ENCODE peak calls at places on chromosome 20, in ten cellular contexts. F is fibroblast of lung, I is GM23338, L is mammary epithelial cell, Z is adrenal gland, T is H1, Q is astrocyte of the cerebellum, H is psoas muscle, C is foreskin fibroblast, N is fibroblast of pulmonary artery. K is an unnamed sample.

GRCh38 chr20:341682-342081 is 5.2 kb upstream of the NRSN2 start:
- DNase-seq in T (no peak), F (peak), H (no peak), C (peak), N (peak), I (no peak), Z (peak), L (peak), Q (no peak), K (peak)

GRCh38 chr20:46606817-46607190 is 44.5 kb downstream of the SLC13A3 start:
- DNase-seq in N (no peak), C (no peak), Z (no peak), T (no peak), L (no peak), I (no peak), H (no peak), F (no peak), Q (no peak), K (no peak)

GRCh38 chr20:34069341-34070078 is 42.5 kb downstream of the EIF2S2 start:
- DNase-seq in C (peak), L (peak), T (peak), F (peak), Z (peak), N (peak), Q (peak), H (peak), I (peak), K (peak)

GRCh38 chr20:32893878-32894483 is 35.3 kb downstream of the EFCAB8 start:
- DNase-seq in T (peak), N (peak), C (no peak), Z (peak), I (peak), Q (no peak), H (no peak), F (peak), L (no peak), K (peak)

GRCh38 chr20:4465855-4466545 is 255.7 kb upstream of the PRND start:
- DNase-seq in F (peak), H (no peak), T (no peak), C (no peak), N (no peak), I (no peak), Q (no peak), Z (no peak), L (no peak), K (no peak)

GRCh38 chr20:48839083-48839482 is 11.3 kb upstream of the PREX1 start:
- DNase-seq in F (no peak), I (no peak), C (no peak), T (no peak), Z (no peak), Q (no peak), L (no peak), H (no peak), N (no peak), K (no peak)

GRCh38 chr20:15965165-15965564 is 608.1 kb downstream of the KIF16B start:
- DNase-seq in C (no peak), F (no peak), I (no peak), Z (no peak), H (no peak), N (no peak), L (peak), Q (no peak), T (no peak), K (no peak)

GRCh38 chr20:48617481-48617880 is 210.3 kb downstream of the PREX1 start:
- DNase-seq in C (no peak), Q (no peak), N (no peak), Z (no peak), I (no peak), L (no peak), T (no peak), H (peak), F (no peak), K (no peak)

GRCh38 chr20:13022401-13023170 is 13.8 kb downstream of the SPTLC3 start:
- DNase-seq in N (peak), I (no peak), T (no peak), Z (no peak), H (no peak), L (peak), Q (no peak), C (peak), F (peak), K (peak)

GRCh38 chr20:57705103-57705899 is 4.5 kb downstream of the PMEPA1 start:
- DNase-seq in T (no peak), Z (no peak), Q (no peak), I (no peak), F (no peak), H (no peak), L (no peak), N (no peak), C (no peak), K (no peak)

GRCh38 chr20:57709823-57710799 is at the start of gene PMEPA1:
- DNase-seq in H (peak), C (peak), Z (peak), F (peak), L (peak), T (peak), Q (peak), I (peak), N (peak), K (peak)

GRCh38 chr20:57708694-57709673 is 831 bp downstream of the PMEPA1 start:
- DNase-seq in F (no peak), H (peak), Z (peak), T (no peak), I (no peak), L (no peak), C (no peak), N (peak), Q (no peak), K (peak)

GRCh38 chr20:57707320-57707719 is 2.5 kb downstream of the PMEPA1 start:
- DNase-seq in Z (no peak), N (no peak), Q (no peak), I (no peak), C (no peak), T (no peak), H (no peak), F (no peak), L (no peak), K (no peak)

GRCh38 chr20:57707849-57708693 is 1.7 kb downstream of the PMEPA1 start:
- DNase-seq in I (no peak), Z (no peak), L (no peak), N (no peak), H (no peak), Q (no peak), T (no peak), F (no peak), C (no peak), K (peak)
- H3K4me3 ChIP-seq in I (peak), Z (no peak), L (peak), N (peak), H (peak), Q (peak), T (peak), F (peak), C (peak), K (peak)

DNA sequence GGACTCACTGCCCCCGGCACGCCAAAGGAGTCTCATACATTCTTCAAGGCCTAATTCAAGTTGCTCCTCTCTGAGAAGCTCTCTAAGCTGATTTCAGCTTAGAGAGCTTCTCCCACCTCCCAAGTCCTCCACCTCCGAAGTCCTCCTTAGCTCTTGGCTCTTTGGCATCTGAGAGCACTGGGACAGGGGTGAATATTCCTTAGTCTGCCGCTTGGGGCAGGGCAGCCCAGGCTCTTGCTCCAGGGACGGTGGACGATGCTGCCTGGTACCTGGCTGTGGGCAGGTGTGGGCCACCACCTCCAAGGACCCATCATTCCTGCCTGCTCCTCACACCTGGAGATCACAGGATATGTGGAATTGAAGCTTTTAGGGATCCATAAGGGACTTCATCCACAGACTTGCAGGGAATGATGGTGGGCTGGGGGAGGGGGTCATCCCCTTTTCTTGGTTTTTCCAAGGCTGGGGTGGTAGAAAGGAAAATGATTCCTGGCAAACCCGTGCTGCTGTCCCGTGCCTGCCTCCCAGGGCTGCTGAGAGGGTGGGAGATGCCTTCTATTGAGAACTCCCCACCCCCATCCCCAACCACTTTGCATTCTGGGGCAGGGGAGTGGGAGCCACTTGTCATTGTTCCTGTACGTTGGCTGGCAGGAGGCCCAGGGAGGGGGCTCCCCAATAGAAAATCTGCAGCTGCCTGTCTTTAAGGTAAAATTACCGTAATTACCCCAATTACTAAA is 57.4 kb downstream of the ARHGAP40 start:
- DNase-seq in Z (peak), C (no peak), L (peak), T (no peak), N (peak), F (no peak), H (no peak), Q (no peak), I (peak), K (no peak)
- TF ChIP-seq CTCF in Z (peak), C (peak), L (peak), T (peak), N (peak), F (peak), H (peak), Q (peak), I (peak), K (peak)

GRCh38 chr20:58843128-58843556 is 7.6 kb downstream of the GNAS-AS1 start:
- DNase-seq in I (peak), Q (no peak), C (no peak), N (no peak), T (no peak), F (no peak), Z (no peak), L (no peak), H (no peak), K (no peak)
- H3K4me3 ChIP-seq in I (peak), Q (no peak), C (no peak), N (no peak), T (peak), F (no peak), Z (no peak), L (no peak), H (no peak), K (no peak)

GRCh38 chr20:18066421-18067333 is 9.0 kb upstream of the OVOL2 start:
- DNase-seq in T (no peak), N (no peak), H (no peak), I (peak), Q (no peak), Z (no peak), L (no peak), C (no peak), F (no peak), K (no peak)
- TF ChIP-seq CTCF in T (peak), N (no peak), H (peak), I (peak), Q (peak), Z (no peak), L (peak), C (no peak), F (no peak), K (peak)